ENCODE peak calls at places on chromosomes 12 and 14, in seven cellular contexts. One of them, this sample, is unnamed.

GRCh38 chr14:96086032-96086431 is 46.9 kb downstream of the C14orf132 start:
- DNase-seq in CD4-positive, alpha-beta memory T cell: no peak
- DNase-seq in mesenchymal stem cell: peak; percentile 66
- DNase-seq in astrocyte: peak; percentile 87
- DNase-seq in tibial nerve: no peak
- DNase-seq in heart left ventricle: no peak
- DNase-seq in left ventricle myocardium inferior: no peak
- DNase-seq in this sample: no peak

GRCh38 chr12:5440973-5441372 is 9.1 kb downstream of the NTF3 start:
- DNase-seq in CD4-positive, alpha-beta memory T cell: no peak
- DNase-seq in mesenchymal stem cell: no peak
- DNase-seq in astrocyte: no peak
- DNase-seq in tibial nerve: no peak
- DNase-seq in heart left ventricle: no peak
- DNase-seq in left ventricle myocardium inferior: no peak
- DNase-seq in this sample: no peak

GRCh38 chr12:101021911-101022388 is 188.1 kb downstream of the SLC5A8 start:
- DNase-seq in CD4-positive, alpha-beta memory T cell: no peak
- DNase-seq in mesenchymal stem cell: peak; percentile 82
- DNase-seq in astrocyte: peak; percentile 97
- DNase-seq in tibial nerve: no peak
- DNase-seq in heart left ventricle: no peak
- DNase-seq in left ventricle myocardium inferior: no peak
- DNase-seq in this sample: no peak

GRCh38 chr14:20093442-20093841 is 17.1 kb upstream of the OR4K17 start:
- DNase-seq in CD4-positive, alpha-beta memory T cell: no peak
- DNase-seq in mesenchymal stem cell: no peak
- DNase-seq in astrocyte: no peak
- DNase-seq in tibial nerve: no peak
- DNase-seq in heart left ventricle: no peak
- DNase-seq in left ventricle myocardium inferior: no peak
- DNase-seq in this sample: no peak

GRCh38 chr14:69531135-69531534 is 43.5 kb downstream of the CCDC177 start:
- DNase-seq in CD4-positive, alpha-beta memory T cell: no peak
- DNase-seq in mesenchymal stem cell: no peak
- DNase-seq in astrocyte: no peak
- DNase-seq in tibial nerve: no peak
- DNase-seq in heart left ventricle: no peak
- DNase-seq in left ventricle myocardium inferior: no peak
- DNase-seq in this sample: no peak

GRCh38 chr14:58299665-58300202 is 1.4 kb downstream of the ARID4A start:
- DNase-seq in CD4-positive, alpha-beta memory T cell: no peak
- DNase-seq in mesenchymal stem cell: peak; percentile 26
- DNase-seq in astrocyte: no peak
- DNase-seq in tibial nerve: peak; percentile 22
- DNase-seq in heart left ventricle: no peak
- DNase-seq in left ventricle myocardium inferior: no peak
- DNase-seq in this sample: no peak

GRCh38 chr12:124621296-124621660 is 53.9 kb upstream of the NCOR2 start:
- DNase-seq in CD4-positive, alpha-beta memory T cell: no peak
- DNase-seq in mesenchymal stem cell: no peak
- DNase-seq in astrocyte: peak; percentile 90
- DNase-seq in tibial nerve: peak; percentile 70
- DNase-seq in heart left ventricle: peak; percentile 81
- DNase-seq in left ventricle myocardium inferior: peak; percentile 72
- DNase-seq in this sample: no peak

GRCh38 chr14:32939254-32940065 is 781 bp downstream of the NPAS3 start:
- DNase-seq in CD4-positive, alpha-beta memory T cell: no peak
- DNase-seq in mesenchymal stem cell: peak; percentile 90
- DNase-seq in astrocyte: peak; percentile 75
- DNase-seq in tibial nerve: peak; percentile 75
- DNase-seq in heart left ventricle: peak; percentile 87
- DNase-seq in left ventricle myocardium inferior: peak; percentile 86
- DNase-seq in this sample: no peak

GRCh38 chr12:111410229-111411186 is 4.8 kb downstream of the SH2B3 start:
- DNase-seq in CD4-positive, alpha-beta memory T cell: no peak
- DNase-seq in mesenchymal stem cell: peak; percentile 63
- DNase-seq in astrocyte: no peak
- DNase-seq in tibial nerve: no peak
- DNase-seq in heart left ventricle: no peak
- DNase-seq in left ventricle myocardium inferior: peak; percentile 44
- DNase-seq in this sample: no peak

GRCh38 chr12:50220357-50221061 is 53.3 kb upstream of the CERS5 start:
- DNase-seq in CD4-positive, alpha-beta memory T cell: peak; percentile 26
- DNase-seq in mesenchymal stem cell: peak; percentile 79
- DNase-seq in astrocyte: peak; percentile 68
- DNase-seq in tibial nerve: peak; percentile 35
- DNase-seq in heart left ventricle: no peak
- DNase-seq in left ventricle myocardium inferior: no peak
- DNase-seq in this sample: peak; percentile 25

GRCh38 chr12:9072481-9073038 is 43.2 kb downstream of the A2M start:
- DNase-seq in CD4-positive, alpha-beta memory T cell: no peak
- DNase-seq in mesenchymal stem cell: no peak
- DNase-seq in astrocyte: no peak
- DNase-seq in tibial nerve: no peak
- DNase-seq in heart left ventricle: no peak
- DNase-seq in left ventricle myocardium inferior: no peak
- DNase-seq in this sample: no peak

GRCh38 chr14:69335421-69335820 is 62.7 kb downstream of the ERH start:
- DNase-seq in CD4-positive, alpha-beta memory T cell: no peak
- DNase-seq in mesenchymal stem cell: no peak
- DNase-seq in astrocyte: peak; percentile 60
- DNase-seq in tibial nerve: no peak
- DNase-seq in heart left ventricle: no peak
- DNase-seq in left ventricle myocardium inferior: no peak
- DNase-seq in this sample: no peak

GRCh38 chr12:106739815-106740552 is 34.5 kb upstream of the RIC8B start:
- DNase-seq in CD4-positive, alpha-beta memory T cell: no peak
- DNase-seq in mesenchymal stem cell: peak; percentile 66
- DNase-seq in astrocyte: peak; percentile 56
- DNase-seq in tibial nerve: no peak
- DNase-seq in heart left ventricle: no peak
- DNase-seq in left ventricle myocardium inferior: no peak
- DNase-seq in this sample: no peak

GRCh38 chr14:101840649-101841365 is 79.3 kb downstream of the PPP2R5C start:
- DNase-seq in CD4-positive, alpha-beta memory T cell: no peak
- DNase-seq in mesenchymal stem cell: no peak
- DNase-seq in astrocyte: no peak
- DNase-seq in tibial nerve: no peak
- DNase-seq in heart left ventricle: no peak
- DNase-seq in left ventricle myocardium inferior: no peak
- DNase-seq in this sample: no peak

GRCh38 chr14:21308132-21308478 is 28.2 kb downstream of the RPGRIP1 start:
- DNase-seq in CD4-positive, alpha-beta memory T cell: peak; percentile 0
- DNase-seq in mesenchymal stem cell: no peak
- DNase-seq in astrocyte: no peak
- DNase-seq in tibial nerve: no peak
- DNase-seq in heart left ventricle: no peak
- DNase-seq in left ventricle myocardium inferior: no peak
- DNase-seq in this sample: no peak

GRCh38 chr14:29710015-29710414 is 217.6 kb downstream of the PRKD1 start:
- DNase-seq in CD4-positive, alpha-beta memory T cell: no peak
- DNase-seq in mesenchymal stem cell: peak; percentile 7
- DNase-seq in astrocyte: no peak
- DNase-seq in tibial nerve: no peak
- DNase-seq in heart left ventricle: no peak
- DNase-seq in left ventricle myocardium inferior: no peak
- DNase-seq in this sample: no peak

GRCh38 chr12:110739894-110740293 is 2.8 kb downstream of the PPP1CC start:
- DNase-seq in CD4-positive, alpha-beta memory T cell: no peak
- DNase-seq in mesenchymal stem cell: no peak
- DNase-seq in astrocyte: no peak
- DNase-seq in tibial nerve: no peak
- DNase-seq in heart left ventricle: no peak
- DNase-seq in left ventricle myocardium inferior: no peak
- DNase-seq in this sample: no peak

GRCh38 chr14:81555051-81555450 is 21.4 kb upstream of the SEL1L start:
- DNase-seq in CD4-positive, alpha-beta memory T cell: no peak
- DNase-seq in mesenchymal stem cell: no peak
- DNase-seq in astrocyte: no peak
- DNase-seq in tibial nerve: no peak
- DNase-seq in heart left ventricle: no peak
- DNase-seq in left ventricle myocardium inferior: no peak
- DNase-seq in this sample: no peak

GRCh38 chr14:101031186-101031585 is 127.7 kb upstream of the RTL1 start:
- DNase-seq in CD4-positive, alpha-beta memory T cell: no peak
- DNase-seq in mesenchymal stem cell: no peak
- DNase-seq in astrocyte: no peak
- DNase-seq in tibial nerve: no peak
- DNase-seq in heart left ventricle: peak; percentile 16
- DNase-seq in left ventricle myocardium inferior: peak; percentile 4
- DNase-seq in this sample: no peak

GRCh38 chr14:68278568-68279436 is 459.2 kb downstream of the RAD51B start:
- DNase-seq in CD4-positive, alpha-beta memory T cell: no peak
- DNase-seq in mesenchymal stem cell: peak; percentile 90
- DNase-seq in astrocyte: peak; percentile 87
- DNase-seq in tibial nerve: no peak
- DNase-seq in heart left ventricle: no peak
- DNase-seq in left ventricle myocardium inferior: no peak
- DNase-seq in this sample: no peak

GRCh38 chr14:69013943-69014782 is 35.1 kb upstream of the ACTN1 start:
- DNase-seq in CD4-positive, alpha-beta memory T cell: no peak
- DNase-seq in mesenchymal stem cell: peak; percentile 90
- DNase-seq in astrocyte: no peak
- DNase-seq in tibial nerve: no peak
- DNase-seq in heart left ventricle: peak; percentile 79
- DNase-seq in left ventricle myocardium inferior: peak; percentile 62
- DNase-seq in this sample: no peak

GRCh38 chr12:2629051-2629450 is 165.7 kb upstream of the FKBP4 start:
- DNase-seq in CD4-positive, alpha-beta memory T cell: no peak
- DNase-seq in mesenchymal stem cell: no peak
- DNase-seq in astrocyte: no peak
- DNase-seq in tibial nerve: no peak
- DNase-seq in heart left ventricle: no peak
- DNase-seq in left ventricle myocardium inferior: no peak
- DNase-seq in this sample: no peak

GRCh38 chr12:2633825-2634200 is 161.0 kb upstream of the FKBP4 start:
- DNase-seq in CD4-positive, alpha-beta memory T cell: no peak
- DNase-seq in mesenchymal stem cell: no peak
- DNase-seq in astrocyte: no peak
- DNase-seq in tibial nerve: no peak
- DNase-seq in heart left ventricle: no peak
- DNase-seq in left ventricle myocardium inferior: no peak
- DNase-seq in this sample: no peak

GRCh38 chr12:2634481-2634880 is 160.3 kb upstream of the FKBP4 start:
- DNase-seq in CD4-positive, alpha-beta memory T cell: no peak
- DNase-seq in mesenchymal stem cell: no peak
- DNase-seq in astrocyte: no peak
- DNase-seq in tibial nerve: no peak
- DNase-seq in heart left ventricle: no peak
- DNase-seq in left ventricle myocardium inferior: no peak
- DNase-seq in this sample: no peak

GRCh38 chr12:2633176-2633824 is 161.5 kb upstream of the FKBP4 start:
- DNase-seq in CD4-positive, alpha-beta memory T cell: no peak
- DNase-seq in mesenchymal stem cell: no peak
- DNase-seq in astrocyte: no peak
- DNase-seq in tibial nerve: no peak
- DNase-seq in heart left ventricle: no peak
- DNase-seq in left ventricle myocardium inferior: no peak
- DNase-seq in this sample: no peak

GRCh38 chr12:2631613-2632350 is 163.0 kb upstream of the FKBP4 start:
- DNase-seq in CD4-positive, alpha-beta memory T cell: no peak
- DNase-seq in mesenchymal stem cell: no peak
- DNase-seq in astrocyte: no peak
- DNase-seq in tibial nerve: no peak
- DNase-seq in heart left ventricle: peak; percentile 69
- DNase-seq in left ventricle myocardium inferior: peak; percentile 42
- DNase-seq in this sample: no peak
- H3K27ac ChIP-seq in CD4-positive, alpha-beta memory T cell: no peak overlapping the region
- H3K27ac ChIP-seq in mesenchymal stem cell: no peak overlapping the region
- H3K27ac ChIP-seq in astrocyte: no peak overlapping the region
- H3K27ac ChIP-seq in tibial nerve: peak overlapping the region; percentile 54
- H3K27ac ChIP-seq in heart left ventricle: peak overlapping the region; percentile 75
- H3K27ac ChIP-seq in left ventricle myocardium inferior: peak overlapping the region; percentile 81
- H3K27ac ChIP-seq in this sample: no peak overlapping the region

DNA sequence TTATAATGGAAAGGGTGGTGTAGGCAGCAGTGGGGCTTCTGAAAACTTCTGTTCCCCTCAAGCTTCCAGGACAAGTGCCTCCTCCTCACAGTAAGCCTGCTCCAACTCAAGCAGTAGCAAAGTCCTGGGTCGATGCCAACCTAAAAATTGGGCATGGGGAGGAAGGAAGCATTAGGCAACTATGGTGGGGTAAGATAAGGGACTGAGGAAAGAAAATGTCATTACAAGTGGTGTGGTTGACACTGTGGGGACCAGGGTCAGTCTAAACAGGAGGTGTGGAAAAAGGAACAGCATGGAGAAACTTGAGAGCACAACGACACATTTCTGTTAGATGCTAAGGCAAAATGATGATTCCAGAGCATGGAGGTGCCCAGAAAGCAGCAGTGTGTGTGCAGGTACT is 34.9 kb downstream of the WIF1 start:
- DNase-seq in CD4-positive, alpha-beta memory T cell: no peak
- DNase-seq in mesenchymal stem cell: no peak
- DNase-seq in astrocyte: no peak
- DNase-seq in tibial nerve: no peak
- DNase-seq in heart left ventricle: no peak
- DNase-seq in left ventricle myocardium inferior: no peak
- DNase-seq in this sample: no peak
- H3K27me3 ChIP-seq in CD4-positive, alpha-beta memory T cell: peaks cover 3% of the 10 kb centered on the region
- H3K27me3 ChIP-seq in mesenchymal stem cell: peaks cover 37% of the 10 kb centered on the region
- H3K27me3 ChIP-seq in astrocyte: peaks cover 29% of the 10 kb centered on the region
- H3K27me3 ChIP-seq in tibial nerve: no peaks in the 10 kb centered on the region
- H3K27me3 ChIP-seq in heart left ventricle: no peaks in the 10 kb centered on the region
- H3K27me3 ChIP-seq in left ventricle myocardium inferior: peaks cover 52% of the 10 kb centered on the region
- H3K27me3 ChIP-seq in this sample: peaks cover 3% of the 10 kb centered on the region

DNA sequence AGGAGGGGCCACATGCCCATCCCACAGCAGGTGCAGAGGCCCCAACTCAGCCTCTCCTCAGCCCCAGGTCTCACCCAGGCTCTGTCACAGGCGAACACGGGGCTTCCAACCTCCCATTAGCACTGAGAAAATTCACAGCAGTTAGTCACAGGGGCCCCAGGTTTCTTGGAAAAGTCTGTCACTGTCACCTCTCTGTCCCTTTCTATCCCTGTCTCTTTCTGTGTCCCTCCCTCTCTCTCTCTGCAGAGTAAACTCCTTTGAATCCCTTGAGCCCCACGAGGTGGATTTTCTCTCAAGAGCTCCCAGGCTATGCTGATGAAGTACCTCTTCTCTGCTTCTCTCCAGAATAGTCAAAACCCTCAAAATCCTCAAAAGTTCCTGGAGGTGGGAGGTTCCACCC is 14.0 kb upstream of the ENDOU start:
- DNase-seq in CD4-positive, alpha-beta memory T cell: no peak
- DNase-seq in mesenchymal stem cell: no peak
- DNase-seq in astrocyte: no peak
- DNase-seq in tibial nerve: no peak
- DNase-seq in heart left ventricle: peak; percentile 29
- DNase-seq in left ventricle myocardium inferior: no peak
- DNase-seq in this sample: no peak
- H3K4me1 ChIP-seq in CD4-positive, alpha-beta memory T cell: peaks cover 29% of the 10 kb centered on the region
- H3K4me1 ChIP-seq in mesenchymal stem cell: peaks cover 30% of the 10 kb centered on the region
- H3K4me1 ChIP-seq in astrocyte: peaks cover 16% of the 10 kb centered on the region
- H3K4me1 ChIP-seq in tibial nerve: peaks cover 76% of the 10 kb centered on the region
- H3K4me1 ChIP-seq in heart left ventricle: peaks cover 73% of the 10 kb centered on the region
- H3K4me1 ChIP-seq in left ventricle myocardium inferior: peaks cover 86% of the 10 kb centered on the region
- H3K4me1 ChIP-seq in this sample: peaks cover 27% of the 10 kb centered on the region

DNA sequence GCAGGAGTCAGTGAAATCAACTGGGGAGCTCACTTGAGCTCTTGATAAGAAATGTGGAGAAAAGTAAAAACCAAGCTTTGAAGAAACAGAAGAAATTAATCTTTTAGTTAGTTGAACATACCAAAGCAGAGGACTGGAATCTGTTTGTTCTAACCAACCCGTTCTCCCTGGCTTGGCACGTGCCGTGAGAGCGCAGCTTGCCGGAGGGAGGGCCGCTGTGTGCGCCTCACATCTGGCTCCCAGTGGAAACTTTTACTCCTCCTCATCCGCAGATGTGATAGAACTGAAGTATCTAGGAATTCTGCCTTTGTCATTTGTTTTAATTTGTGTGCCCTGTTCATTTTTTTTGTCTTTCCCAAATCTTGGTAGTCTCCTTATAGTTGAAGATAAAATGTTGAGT is 64.9 kb downstream of the DDX51 start:
- DNase-seq in CD4-positive, alpha-beta memory T cell: no peak
- DNase-seq in mesenchymal stem cell: no peak
- DNase-seq in astrocyte: no peak
- DNase-seq in tibial nerve: no peak
- DNase-seq in heart left ventricle: no peak
- DNase-seq in left ventricle myocardium inferior: no peak
- DNase-seq in this sample: no peak
- H3K27ac ChIP-seq in CD4-positive, alpha-beta memory T cell: no peak overlapping the region
- H3K27ac ChIP-seq in mesenchymal stem cell: no peak overlapping the region
- H3K27ac ChIP-seq in astrocyte: no peak overlapping the region
- H3K27ac ChIP-seq in tibial nerve: no peak overlapping the region
- H3K27ac ChIP-seq in heart left ventricle: no peak overlapping the region
- H3K27ac ChIP-seq in left ventricle myocardium inferior: no peak overlapping the region
- H3K27ac ChIP-seq in this sample: no peak overlapping the region

This sample was measured in CD8-positive, alpha-beta T cell.